ENCODE peak calls at places on chromosome 15, in ten cellular contexts. J is omental fat pad; P is GM10248; E is endothelial cell; Y is HFFc6; B is HTR-8/SVneo; K is NCI-H524 treated with DMSO at 0.1 percent for 48 hours; O is stimulated activated CD8-positive, alpha-beta memory T cell treated with anti-CD3 and anti-CD28 coated beads, Interleukin-4, amount 100 ng/mL, for 1 hour; M is WERI-Rb-1; V is AML-193. F is an unnamed sample.

GRCh38 chr15:90710436-90710835 is 6.7 kb upstream of the BLM start:
- DNase-seq in J (no peak), P (no peak), E (no peak), Y (no peak), B (no peak), K (no peak), O (no peak), M (no peak), V (no peak), F (no peak)

GRCh38 chr15:89731275-89731674 is 19.8 kb downstream of the MESP1 start:
- DNase-seq in J (no peak), P (no peak), E (no peak), Y (no peak), B (no peak), K (no peak), O (no peak), M (no peak), V (no peak), F (no peak)

GRCh38 chr15:94893091-94893490 is 661.7 kb downstream of the MCTP2 start:
- DNase-seq in J (no peak), P (no peak), E (no peak), Y (no peak), B (no peak), K (no peak), O (no peak), M (no peak), V (no peak), F (no peak)

GRCh38 chr15:85545185-85545584 is 164.8 kb downstream of the AKAP13 start:
- DNase-seq in J (no peak), P (no peak), E (no peak), Y (no peak), B (no peak), K (no peak), O (no peak), M (no peak), V (peak; percentile 92), F (no peak)

GRCh38 chr15:62853114-62853832 is 189.3 kb upstream of the TPM1 start:
- DNase-seq in J (no peak), P (no peak), E (no peak), Y (no peak), B (no peak), K (no peak), O (no peak), M (no peak), V (peak; percentile 19), F (no peak)

GRCh38 chr15:31461911-31462480 is 135.4 kb downstream of the KLF13 start:
- DNase-seq in J (no peak), P (no peak), E (no peak), Y (no peak), B (no peak), K (no peak), O (no peak), M (no peak), V (no peak), F (peak; percentile 57)

GRCh38 chr15:75043509-75044257 is 20.3 kb downstream of the PPCDC start:
- DNase-seq in J (peak; percentile 83), P (peak; percentile 69), E (no peak), Y (peak; percentile 98), B (no peak), K (no peak), O (no peak), M (no peak), V (peak; percentile 95), F (peak; percentile 99)

GRCh38 chr15:31387483-31388118 is 61.0 kb downstream of the KLF13 start:
- DNase-seq in J (no peak), P (no peak), E (no peak), Y (peak; percentile 54), B (no peak), K (peak; percentile 57), O (no peak), M (no peak), V (no peak), F (peak; percentile 81)